ENCODE peak calls at places on chromosomes 4 and X, in nine cellular contexts. One of them, this sample, is unnamed. For H3K4me1, the result is how much of the 10 kb centered on the place peaks cover.

GRCh38 chrX:148380614-148381561 is 119.5 kb upstream of the AFF2 start:
- DNase-seq in SK-N-SH: no peak
- DNase-seq in IMR-90: no peak
- DNase-seq in PC-9: no peak
- DNase-seq in trophoblast cell: peak
- DNase-seq in mammary epithelial cell: peak
- DNase-seq in HepG2: no peak
- DNase-seq in GM23338: no peak
- DNase-seq in GM23248: peak
- DNase-seq in this sample: peak

GRCh38 chr4:149884046-149884445 is 68.4 kb upstream of the IQCM start:
- DNase-seq in GM23338: no peak
- DNase-seq in PC-9: no peak
- DNase-seq in mammary epithelial cell: no peak
- DNase-seq in GM23248: peak
- DNase-seq in IMR-90: no peak
- DNase-seq in HepG2: no peak
- DNase-seq in SK-N-SH: no peak
- DNase-seq in trophoblast cell: no peak
- DNase-seq in this sample: no peak

GRCh38 chr4:176185068-176185467 is 10.3 kb downstream of the SPATA4 start:
- DNase-seq in mammary epithelial cell: peak
- DNase-seq in SK-N-SH: no peak
- DNase-seq in trophoblast cell: no peak
- DNase-seq in HepG2: no peak
- DNase-seq in IMR-90: peak
- DNase-seq in GM23248: peak
- DNase-seq in PC-9: peak
- DNase-seq in GM23338: no peak
- DNase-seq in this sample: no peak

GRCh38 chrX:155767101-155767878 is 113.9 kb upstream of the VAMP7 start:
- DNase-seq in trophoblast cell: peak
- DNase-seq in IMR-90: peak
- DNase-seq in GM23248: peak
- DNase-seq in HepG2: no peak
- DNase-seq in GM23338: peak
- DNase-seq in PC-9: peak
- DNase-seq in SK-N-SH: peak
- DNase-seq in mammary epithelial cell: peak
- DNase-seq in this sample: no peak

GRCh38 chrX:110004210-110004609 is 1.3 kb downstream of the TMEM164 start:
- DNase-seq in SK-N-SH: no peak
- DNase-seq in GM23338: no peak
- DNase-seq in GM23248: no peak
- DNase-seq in trophoblast cell: no peak
- DNase-seq in HepG2: peak
- DNase-seq in PC-9: peak
- DNase-seq in mammary epithelial cell: peak
- DNase-seq in IMR-90: no peak
- DNase-seq in this sample: peak

GRCh38 chr4:23728971-23729370 is 160.9 kb downstream of the PPARGC1A start:
- DNase-seq in mammary epithelial cell: no peak
- DNase-seq in trophoblast cell: no peak
- DNase-seq in GM23248: no peak
- DNase-seq in GM23338: no peak
- DNase-seq in HepG2: no peak
- DNase-seq in SK-N-SH: no peak
- DNase-seq in IMR-90: no peak
- DNase-seq in PC-9: no peak
- DNase-seq in this sample: no peak

GRCh38 chr4:163544407-163545038 is 50.0 kb downstream of the TMA16 start:
- DNase-seq in IMR-90: peak
- DNase-seq in SK-N-SH: peak
- DNase-seq in trophoblast cell: peak
- DNase-seq in GM23248: peak
- DNase-seq in HepG2: peak
- DNase-seq in PC-9: no peak
- DNase-seq in GM23338: peak
- DNase-seq in mammary epithelial cell: no peak
- DNase-seq in this sample: peak

GRCh38 chrX:148310402-148311200 is 189.8 kb upstream of the AFF2 start:
- DNase-seq in HepG2: no peak
- DNase-seq in mammary epithelial cell: no peak
- DNase-seq in GM23338: no peak
- DNase-seq in GM23248: no peak
- DNase-seq in trophoblast cell: no peak
- DNase-seq in IMR-90: no peak
- DNase-seq in SK-N-SH: no peak
- DNase-seq in PC-9: no peak
- DNase-seq in this sample: peak

GRCh38 chr4:6467600-6467999 is 4.8 kb downstream of the PPP2R2C start:
- DNase-seq in IMR-90: no peak
- DNase-seq in PC-9: no peak
- DNase-seq in mammary epithelial cell: no peak
- DNase-seq in GM23248: no peak
- DNase-seq in SK-N-SH: no peak
- DNase-seq in HepG2: no peak
- DNase-seq in trophoblast cell: no peak
- DNase-seq in GM23338: no peak
- DNase-seq in this sample: no peak

GRCh38 chr4:28686618-28687017 is 1826.0 kb downstream of the STIM2 start:
- DNase-seq in mammary epithelial cell: peak
- DNase-seq in HepG2: peak
- DNase-seq in PC-9: no peak
- DNase-seq in SK-N-SH: peak
- DNase-seq in trophoblast cell: peak
- DNase-seq in IMR-90: peak
- DNase-seq in GM23248: peak
- DNase-seq in GM23338: peak
- DNase-seq in this sample: peak

GRCh38 chr4:78032929-78033328 is 24.2 kb upstream of the FRAS1 start:
- DNase-seq in trophoblast cell: no peak
- DNase-seq in IMR-90: no peak
- DNase-seq in mammary epithelial cell: no peak
- DNase-seq in GM23338: no peak
- DNase-seq in GM23248: no peak
- DNase-seq in HepG2: no peak
- DNase-seq in PC-9: no peak
- DNase-seq in SK-N-SH: no peak
- DNase-seq in this sample: no peak

GRCh38 chr4:24778427-24779225 is 16.7 kb upstream of the SOD3 start:
- DNase-seq in IMR-90: peak
- DNase-seq in PC-9: no peak
- DNase-seq in GM23338: no peak
- DNase-seq in trophoblast cell: peak
- DNase-seq in HepG2: no peak
- DNase-seq in mammary epithelial cell: peak
- DNase-seq in GM23248: peak
- DNase-seq in SK-N-SH: no peak
- DNase-seq in this sample: no peak

GRCh38 chrX:136386821-136387220 is 86.1 kb downstream of the ADGRG4 start:
- DNase-seq in GM23338: no peak
- DNase-seq in IMR-90: no peak
- DNase-seq in SK-N-SH: no peak
- DNase-seq in GM23248: no peak
- DNase-seq in trophoblast cell: no peak
- DNase-seq in mammary epithelial cell: no peak
- DNase-seq in PC-9: no peak
- DNase-seq in HepG2: no peak
- DNase-seq in this sample: no peak

GRCh38 chr4:4810365-4810764 is 49.1 kb upstream of the MSX1 start:
- DNase-seq in trophoblast cell: no peak
- DNase-seq in mammary epithelial cell: no peak
- DNase-seq in IMR-90: no peak
- DNase-seq in HepG2: no peak
- DNase-seq in SK-N-SH: no peak
- DNase-seq in GM23338: no peak
- DNase-seq in GM23248: no peak
- DNase-seq in PC-9: no peak
- DNase-seq in this sample: no peak

GRCh38 chr4:27861381-27861787 is 1000.7 kb downstream of the STIM2 start:
- DNase-seq in IMR-90: peak
- DNase-seq in HepG2: peak
- DNase-seq in PC-9: no peak
- DNase-seq in mammary epithelial cell: peak
- DNase-seq in GM23248: peak
- DNase-seq in SK-N-SH: peak
- DNase-seq in GM23338: peak
- DNase-seq in trophoblast cell: peak
- DNase-seq in this sample: no peak

GRCh38 chrX:38220024-38220935 is at the start of gene SRPX:
- DNase-seq in GM23338: peak
- DNase-seq in GM23248: peak
- DNase-seq in HepG2: no peak
- DNase-seq in mammary epithelial cell: peak
- DNase-seq in PC-9: no peak
- DNase-seq in trophoblast cell: peak
- DNase-seq in IMR-90: peak
- DNase-seq in SK-N-SH: peak
- DNase-seq in this sample: no peak

GRCh38 chrX:41100819-41101218 is 15.6 kb downstream of the USP9X start:
- DNase-seq in GM23248: no peak
- DNase-seq in PC-9: no peak
- DNase-seq in mammary epithelial cell: no peak
- DNase-seq in SK-N-SH: no peak
- DNase-seq in GM23338: no peak
- DNase-seq in IMR-90: no peak
- DNase-seq in HepG2: no peak
- DNase-seq in trophoblast cell: no peak
- DNase-seq in this sample: no peak
- H3K4me1 ChIP-seq in GM23248: under half
- H3K4me1 ChIP-seq in PC-9: under half
- H3K4me1 ChIP-seq in mammary epithelial cell: under half
- H3K4me1 ChIP-seq in SK-N-SH: under half
- H3K4me1 ChIP-seq in GM23338: half or more
- H3K4me1 ChIP-seq in IMR-90: under half
- H3K4me1 ChIP-seq in HepG2: under half
- H3K4me1 ChIP-seq in trophoblast cell: under half
- H3K4me1 ChIP-seq in this sample: under half

DNA sequence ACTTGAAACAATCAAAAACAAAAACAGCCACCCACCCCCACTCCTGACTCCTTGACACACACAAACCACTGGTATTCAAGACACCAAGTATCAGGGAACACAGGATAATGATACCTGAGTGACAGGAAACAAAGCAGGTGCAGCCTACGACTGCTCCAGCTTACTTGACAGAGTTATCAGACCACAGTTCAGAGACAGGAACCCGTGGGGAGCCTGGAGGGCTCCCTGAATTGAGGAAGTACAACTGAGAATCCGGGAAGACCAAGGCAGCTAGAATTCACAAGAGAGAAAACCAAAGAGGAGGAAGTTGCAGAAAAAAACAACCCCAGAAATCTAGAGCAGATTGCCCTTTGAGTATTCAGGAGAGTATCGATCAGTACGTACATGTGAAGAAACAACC is 20.5 kb downstream of the COMMD8 start:
- DNase-seq in trophoblast cell: no peak
- DNase-seq in PC-9: no peak
- DNase-seq in GM23248: no peak
- DNase-seq in mammary epithelial cell: no peak
- DNase-seq in GM23338: no peak
- DNase-seq in HepG2: no peak
- DNase-seq in IMR-90: no peak
- DNase-seq in SK-N-SH: no peak
- DNase-seq in this sample: no peak
- H3K4me2 ChIP-seq in trophoblast cell: no peak
- H3K4me2 ChIP-seq in PC-9: no peak
- H3K4me2 ChIP-seq in GM23248: no peak
- H3K4me2 ChIP-seq in mammary epithelial cell: no peak
- H3K4me2 ChIP-seq in GM23338: no peak
- H3K4me2 ChIP-seq in HepG2: no peak
- H3K4me2 ChIP-seq in IMR-90: no peak
- H3K4me2 ChIP-seq in SK-N-SH: no peak
- H3K4me2 ChIP-seq in this sample: no peak

GRCh38 chr4:144644368-144645101 is 1.4 kb upstream of the HHIP start:
- DNase-seq in IMR-90: no peak
- DNase-seq in GM23248: no peak
- DNase-seq in GM23338: no peak
- DNase-seq in mammary epithelial cell: no peak
- DNase-seq in trophoblast cell: no peak
- DNase-seq in PC-9: no peak
- DNase-seq in HepG2: no peak
- DNase-seq in SK-N-SH: no peak
- DNase-seq in this sample: no peak

GRCh38 chr4:144645621-144646522 is at the start of gene HHIP:
- DNase-seq in IMR-90: peak
- DNase-seq in GM23248: peak
- DNase-seq in GM23338: peak
- DNase-seq in trophoblast cell: peak
- DNase-seq in mammary epithelial cell: peak
- DNase-seq in SK-N-SH: peak
- DNase-seq in HepG2: peak
- DNase-seq in PC-9: no peak
- DNase-seq in this sample: no peak

GRCh38 chr4:144647095-144647959 is 1.4 kb downstream of the HHIP start:
- DNase-seq in trophoblast cell: no peak
- DNase-seq in mammary epithelial cell: no peak
- DNase-seq in GM23338: peak
- DNase-seq in SK-N-SH: peak
- DNase-seq in GM23248: peak
- DNase-seq in PC-9: no peak
- DNase-seq in IMR-90: peak
- DNase-seq in HepG2: no peak
- DNase-seq in this sample: no peak

GRCh38 chr4:144646523-144647094 is 653 bp downstream of the HHIP start:
- DNase-seq in mammary epithelial cell: peak
- DNase-seq in trophoblast cell: no peak
- DNase-seq in GM23248: peak
- DNase-seq in HepG2: no peak
- DNase-seq in SK-N-SH: peak
- DNase-seq in IMR-90: no peak
- DNase-seq in GM23338: peak
- DNase-seq in PC-9: no peak
- DNase-seq in this sample: no peak

DNA sequence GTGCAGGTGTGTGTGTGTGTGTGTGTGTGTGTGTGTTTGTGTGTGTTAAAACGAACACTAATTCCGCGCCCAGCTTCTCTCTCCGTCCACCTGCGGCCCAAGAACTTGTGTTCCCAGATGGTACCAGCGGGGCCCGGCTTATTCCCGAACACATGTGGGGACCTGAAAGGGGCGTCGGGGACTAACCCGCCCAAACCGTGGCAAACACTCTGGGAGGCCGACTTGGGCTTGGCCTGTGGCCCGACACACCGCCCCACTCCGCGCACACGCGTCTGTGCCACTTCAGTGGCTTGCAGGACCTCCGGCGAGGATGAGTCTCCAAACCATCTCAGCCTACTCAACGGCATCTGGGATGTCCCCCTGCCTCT is 870 bp upstream of the HHIP start:
- DNase-seq in PC-9: no peak
- DNase-seq in mammary epithelial cell: no peak
- DNase-seq in GM23248: no peak
- DNase-seq in HepG2: no peak
- DNase-seq in SK-N-SH: peak
- DNase-seq in GM23338: peak
- DNase-seq in IMR-90: no peak
- DNase-seq in trophoblast cell: no peak
- DNase-seq in this sample: no peak
- H3K4me3 ChIP-seq in PC-9: no peak
- H3K4me3 ChIP-seq in mammary epithelial cell: no peak
- H3K4me3 ChIP-seq in GM23248: peak
- H3K4me3 ChIP-seq in HepG2: no peak
- H3K4me3 ChIP-seq in SK-N-SH: peak
- H3K4me3 ChIP-seq in GM23338: peak
- H3K4me3 ChIP-seq in IMR-90: peak
- H3K4me3 ChIP-seq in trophoblast cell: no peak
- H3K4me3 ChIP-seq in this sample: no peak

GRCh38 chrX:86078650-86079049 is 31.3 kb upstream of the CHM start:
- DNase-seq in GM23248: no peak
- DNase-seq in mammary epithelial cell: no peak
- DNase-seq in HepG2: no peak
- DNase-seq in trophoblast cell: no peak
- DNase-seq in GM23338: no peak
- DNase-seq in SK-N-SH: no peak
- DNase-seq in IMR-90: no peak
- DNase-seq in PC-9: no peak
- DNase-seq in this sample: no peak
- H3K4me1 ChIP-seq in GM23248: under half
- H3K4me1 ChIP-seq in mammary epithelial cell: under half
- H3K4me1 ChIP-seq in HepG2: under half
- H3K4me1 ChIP-seq in trophoblast cell: under half
- H3K4me1 ChIP-seq in GM23338: under half
- H3K4me1 ChIP-seq in SK-N-SH: under half
- H3K4me1 ChIP-seq in IMR-90: under half
- H3K4me1 ChIP-seq in PC-9: under half
- H3K4me1 ChIP-seq in this sample: under half